ENCODE peak calls at places on chromosomes 13 and 19, in eight cellular contexts. One of them, this sample, is unnamed.

GRCh38 chr13:85241045-85241444 is 558.2 kb downstream of the SLITRK6 start:
- DNase-seq in fibroblast of pulmonary artery: peak
- DNase-seq in AG10803: no peak
- DNase-seq in H1: no peak
- DNase-seq in MM.1S: no peak
- DNase-seq in mucosa of descending colon: no peak
- DNase-seq in dorsolateral prefrontal cortex: no peak
- DNase-seq in lower leg skin: no peak
- DNase-seq in this sample: no peak

GRCh38 chr19:30999726-31000125 is 349.5 kb downstream of the TSHZ3 start:
- DNase-seq in fibroblast of pulmonary artery: no peak
- DNase-seq in AG10803: peak
- DNase-seq in H1: no peak
- DNase-seq in MM.1S: no peak
- DNase-seq in mucosa of descending colon: no peak
- DNase-seq in dorsolateral prefrontal cortex: no peak
- DNase-seq in lower leg skin: no peak
- DNase-seq in this sample: peak

GRCh38 chr19:21483589-21484170 is 21.7 kb upstream of the ZNF429 start:
- DNase-seq in fibroblast of pulmonary artery: peak
- DNase-seq in AG10803: peak
- DNase-seq in H1: peak
- DNase-seq in MM.1S: no peak
- DNase-seq in mucosa of descending colon: peak
- DNase-seq in dorsolateral prefrontal cortex: no peak
- DNase-seq in lower leg skin: no peak
- DNase-seq in this sample: no peak

GRCh38 chr13:30805603-30806011 is 70.3 kb downstream of the ALOX5AP start:
- DNase-seq in fibroblast of pulmonary artery: peak
- DNase-seq in AG10803: no peak
- DNase-seq in H1: no peak
- DNase-seq in MM.1S: no peak
- DNase-seq in mucosa of descending colon: no peak
- DNase-seq in dorsolateral prefrontal cortex: no peak
- DNase-seq in lower leg skin: no peak
- DNase-seq in this sample: no peak

GRCh38 chr19:13051581-13052165 is 51.0 kb downstream of the LYL1 start:
- DNase-seq in fibroblast of pulmonary artery: peak
- DNase-seq in AG10803: no peak
- DNase-seq in H1: peak
- DNase-seq in MM.1S: peak
- DNase-seq in mucosa of descending colon: peak
- DNase-seq in dorsolateral prefrontal cortex: no peak
- DNase-seq in lower leg skin: no peak
- DNase-seq in this sample: no peak

GRCh38 chr19:1923319-1923718 is 17.7 kb upstream of the CSNK1G2 start:
- DNase-seq in fibroblast of pulmonary artery: no peak
- DNase-seq in AG10803: no peak
- DNase-seq in H1: no peak
- DNase-seq in MM.1S: peak
- DNase-seq in mucosa of descending colon: no peak
- DNase-seq in dorsolateral prefrontal cortex: no peak
- DNase-seq in lower leg skin: no peak
- DNase-seq in this sample: no peak

GRCh38 chr19:49331616-49332055 is 3.6 kb upstream of the CD37 start:
- DNase-seq in fibroblast of pulmonary artery: peak
- DNase-seq in AG10803: peak
- DNase-seq in H1: no peak
- DNase-seq in MM.1S: peak
- DNase-seq in mucosa of descending colon: no peak
- DNase-seq in dorsolateral prefrontal cortex: peak
- DNase-seq in lower leg skin: no peak
- DNase-seq in this sample: no peak

GRCh38 chr13:96020155-96020575 is 33.0 kb downstream of the UGGT2 start:
- DNase-seq in fibroblast of pulmonary artery: peak
- DNase-seq in AG10803: peak
- DNase-seq in H1: no peak
- DNase-seq in MM.1S: peak
- DNase-seq in mucosa of descending colon: no peak
- DNase-seq in dorsolateral prefrontal cortex: no peak
- DNase-seq in lower leg skin: peak
- DNase-seq in this sample: peak

GRCh38 chr19:18204394-18205179 is 745 bp upstream of the RAB3A start:
- DNase-seq in fibroblast of pulmonary artery: no peak
- DNase-seq in AG10803: no peak
- DNase-seq in H1: peak
- DNase-seq in MM.1S: no peak
- DNase-seq in mucosa of descending colon: no peak
- DNase-seq in dorsolateral prefrontal cortex: no peak
- DNase-seq in lower leg skin: peak
- DNase-seq in this sample: no peak

GRCh38 chr19:9808855-9809646 is 9.8 kb downstream of the FBXL12 start:
- DNase-seq in fibroblast of pulmonary artery: no peak
- DNase-seq in AG10803: no peak
- DNase-seq in H1: no peak
- DNase-seq in MM.1S: peak
- DNase-seq in mucosa of descending colon: no peak
- DNase-seq in dorsolateral prefrontal cortex: no peak
- DNase-seq in lower leg skin: no peak
- DNase-seq in this sample: no peak

GRCh38 chr13:26061947-26062346 is 10.1 kb upstream of the SHISA2 start:
- DNase-seq in fibroblast of pulmonary artery: peak
- DNase-seq in AG10803: peak
- DNase-seq in H1: no peak
- DNase-seq in MM.1S: no peak
- DNase-seq in mucosa of descending colon: no peak
- DNase-seq in dorsolateral prefrontal cortex: no peak
- DNase-seq in lower leg skin: no peak
- DNase-seq in this sample: peak

GRCh38 chr19:13585512-13585911 is 79.2 kb upstream of the CACNA1A start:
- DNase-seq in fibroblast of pulmonary artery: no peak
- DNase-seq in AG10803: no peak
- DNase-seq in H1: no peak
- DNase-seq in MM.1S: no peak
- DNase-seq in mucosa of descending colon: no peak
- DNase-seq in dorsolateral prefrontal cortex: no peak
- DNase-seq in lower leg skin: no peak
- DNase-seq in this sample: no peak

GRCh38 chr19:11286312-11286974 is 9.5 kb upstream of the TSPAN16 start:
- DNase-seq in fibroblast of pulmonary artery: peak
- DNase-seq in AG10803: peak
- DNase-seq in H1: no peak
- DNase-seq in MM.1S: no peak
- DNase-seq in mucosa of descending colon: no peak
- DNase-seq in dorsolateral prefrontal cortex: no peak
- DNase-seq in lower leg skin: no peak
- DNase-seq in this sample: no peak

GRCh38 chr13:40777166-40777956 is 6.4 kb upstream of the MRPS31 start:
- DNase-seq in fibroblast of pulmonary artery: peak
- DNase-seq in AG10803: peak
- DNase-seq in H1: no peak
- DNase-seq in MM.1S: peak
- DNase-seq in mucosa of descending colon: no peak
- DNase-seq in dorsolateral prefrontal cortex: no peak
- DNase-seq in lower leg skin: no peak
- DNase-seq in this sample: no peak

GRCh38 chr13:97588993-97589392 is 155.0 kb downstream of the RAP2A start:
- DNase-seq in fibroblast of pulmonary artery: no peak
- DNase-seq in AG10803: no peak
- DNase-seq in H1: no peak
- DNase-seq in MM.1S: no peak
- DNase-seq in mucosa of descending colon: no peak
- DNase-seq in dorsolateral prefrontal cortex: no peak
- DNase-seq in lower leg skin: no peak
- DNase-seq in this sample: no peak

GRCh38 chr19:7982103-7982502 is 23.3 kb downstream of the ELAVL1 start:
- DNase-seq in fibroblast of pulmonary artery: no peak
- DNase-seq in AG10803: no peak
- DNase-seq in H1: no peak
- DNase-seq in MM.1S: no peak
- DNase-seq in mucosa of descending colon: no peak
- DNase-seq in dorsolateral prefrontal cortex: no peak
- DNase-seq in lower leg skin: no peak
- DNase-seq in this sample: no peak

GRCh38 chr19:40539070-40539469 is 37.6 kb upstream of the SHKBP1 start:
- DNase-seq in fibroblast of pulmonary artery: no peak
- DNase-seq in AG10803: no peak
- DNase-seq in H1: no peak
- DNase-seq in MM.1S: no peak
- DNase-seq in mucosa of descending colon: no peak
- DNase-seq in dorsolateral prefrontal cortex: no peak
- DNase-seq in lower leg skin: no peak
- DNase-seq in this sample: no peak

GRCh38 chr19:9342610-9343304 is 18.8 kb downstream of the ZNF559 start:
- DNase-seq in fibroblast of pulmonary artery: peak
- DNase-seq in AG10803: no peak
- DNase-seq in H1: no peak
- DNase-seq in MM.1S: no peak
- DNase-seq in mucosa of descending colon: no peak
- DNase-seq in dorsolateral prefrontal cortex: no peak
- DNase-seq in lower leg skin: no peak
- DNase-seq in this sample: no peak

GRCh38 chr13:59261928-59262488 is 901.7 kb downstream of the DIAPH3 start:
- DNase-seq in fibroblast of pulmonary artery: peak
- DNase-seq in AG10803: no peak
- DNase-seq in H1: peak
- DNase-seq in MM.1S: no peak
- DNase-seq in mucosa of descending colon: no peak
- DNase-seq in dorsolateral prefrontal cortex: no peak
- DNase-seq in lower leg skin: no peak
- DNase-seq in this sample: no peak

GRCh38 chr13:21800847-21801616 is 130.2 kb downstream of the FGF9 start:
- DNase-seq in fibroblast of pulmonary artery: no peak
- DNase-seq in AG10803: no peak
- DNase-seq in H1: no peak
- DNase-seq in MM.1S: no peak
- DNase-seq in mucosa of descending colon: no peak
- DNase-seq in dorsolateral prefrontal cortex: no peak
- DNase-seq in lower leg skin: no peak
- DNase-seq in this sample: no peak

GRCh38 chr19:11373166-11373884 is 1.1 kb upstream of the SWSAP1 start:
- DNase-seq in fibroblast of pulmonary artery: peak
- DNase-seq in AG10803: peak
- DNase-seq in H1: no peak
- DNase-seq in MM.1S: no peak
- DNase-seq in mucosa of descending colon: no peak
- DNase-seq in dorsolateral prefrontal cortex: peak
- DNase-seq in lower leg skin: no peak
- DNase-seq in this sample: no peak

GRCh38 chr19:45096700-45097099 is 3.7 kb downstream of the PPP1R37 start:
- DNase-seq in fibroblast of pulmonary artery: no peak
- DNase-seq in AG10803: no peak
- DNase-seq in H1: no peak
- DNase-seq in MM.1S: no peak
- DNase-seq in mucosa of descending colon: no peak
- DNase-seq in dorsolateral prefrontal cortex: no peak
- DNase-seq in lower leg skin: no peak
- DNase-seq in this sample: no peak

GRCh38 chr19:45095496-45096413 is 2.8 kb downstream of the PPP1R37 start:
- DNase-seq in fibroblast of pulmonary artery: no peak
- DNase-seq in AG10803: no peak
- DNase-seq in H1: no peak
- DNase-seq in MM.1S: no peak
- DNase-seq in mucosa of descending colon: no peak
- DNase-seq in dorsolateral prefrontal cortex: no peak
- DNase-seq in lower leg skin: no peak
- DNase-seq in this sample: no peak

GRCh38 chr19:45092747-45093678 is at the start of gene PPP1R37:
- DNase-seq in fibroblast of pulmonary artery: peak
- DNase-seq in AG10803: peak
- DNase-seq in H1: peak
- DNase-seq in MM.1S: peak
- DNase-seq in mucosa of descending colon: peak
- DNase-seq in dorsolateral prefrontal cortex: peak
- DNase-seq in lower leg skin: peak
- DNase-seq in this sample: peak

GRCh38 chr19:45094158-45094557 is 1.2 kb downstream of the PPP1R37 start:
- DNase-seq in fibroblast of pulmonary artery: no peak
- DNase-seq in AG10803: no peak
- DNase-seq in H1: no peak
- DNase-seq in MM.1S: no peak
- DNase-seq in mucosa of descending colon: no peak
- DNase-seq in dorsolateral prefrontal cortex: no peak
- DNase-seq in lower leg skin: no peak
- DNase-seq in this sample: no peak

DNA sequence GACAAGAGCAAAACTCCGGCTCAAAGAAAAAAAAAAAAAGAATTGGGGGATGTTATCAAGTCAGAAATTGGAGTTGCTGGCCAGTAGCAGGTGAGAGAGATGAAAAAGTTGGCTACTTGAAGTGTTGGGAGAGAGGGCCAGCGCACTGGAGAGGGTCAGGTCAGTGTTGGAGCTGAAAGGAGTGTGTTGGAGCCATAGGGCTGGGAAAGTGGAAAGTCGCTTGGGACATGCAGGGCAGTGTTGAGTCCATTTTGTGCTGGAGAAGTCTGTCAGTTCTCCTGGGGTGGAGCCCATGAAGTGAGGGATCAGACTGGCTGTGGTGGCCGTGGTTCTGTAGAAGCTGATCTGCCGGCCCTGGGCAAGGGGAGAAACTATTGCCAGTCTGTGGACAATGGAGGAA is 1.7 kb downstream of the PPP1R37 start:
- DNase-seq in fibroblast of pulmonary artery: no peak
- DNase-seq in AG10803: no peak
- DNase-seq in H1: no peak
- DNase-seq in MM.1S: no peak
- DNase-seq in mucosa of descending colon: no peak
- DNase-seq in dorsolateral prefrontal cortex: no peak
- DNase-seq in lower leg skin: no peak
- DNase-seq in this sample: no peak
- H3K4me3 ChIP-seq in fibroblast of pulmonary artery: peak
- H3K4me3 ChIP-seq in AG10803: peak
- H3K4me3 ChIP-seq in H1: no peak
- H3K4me3 ChIP-seq in MM.1S: peak
- H3K4me3 ChIP-seq in mucosa of descending colon: no peak
- H3K4me3 ChIP-seq in dorsolateral prefrontal cortex: peak
- H3K4me3 ChIP-seq in lower leg skin: no peak
- H3K4me3 ChIP-seq in this sample: no peak

GRCh38 chr19:58380736-58381459 is at the start of gene ZNF837:
- DNase-seq in fibroblast of pulmonary artery: peak
- DNase-seq in AG10803: peak
- DNase-seq in H1: peak
- DNase-seq in MM.1S: peak
- DNase-seq in mucosa of descending colon: peak
- DNase-seq in dorsolateral prefrontal cortex: peak
- DNase-seq in lower leg skin: peak
- DNase-seq in this sample: peak
- TF ChIP-seq CTCF in fibroblast of pulmonary artery: no peak
- TF ChIP-seq CTCF in AG10803: no peak
- TF ChIP-seq CTCF in H1: no peak
- TF ChIP-seq CTCF in MM.1S: no peak
- TF ChIP-seq CTCF in mucosa of descending colon: no peak
- TF ChIP-seq CTCF in dorsolateral prefrontal cortex: no peak
- TF ChIP-seq CTCF in lower leg skin: no peak
- TF ChIP-seq CTCF in this sample: no peak

GRCh38 chr13:71290963-71291937 is 575.8 kb downstream of the DACH1 start:
- DNase-seq in fibroblast of pulmonary artery: peak
- DNase-seq in AG10803: peak
- DNase-seq in H1: no peak
- DNase-seq in MM.1S: peak
- DNase-seq in mucosa of descending colon: no peak
- DNase-seq in dorsolateral prefrontal cortex: no peak
- DNase-seq in lower leg skin: peak
- DNase-seq in this sample: no peak
- H3K4me3 ChIP-seq in fibroblast of pulmonary artery: no peak
- H3K4me3 ChIP-seq in AG10803: peak
- H3K4me3 ChIP-seq in H1: no peak
- H3K4me3 ChIP-seq in MM.1S: peak
- H3K4me3 ChIP-seq in mucosa of descending colon: no peak
- H3K4me3 ChIP-seq in dorsolateral prefrontal cortex: peak
- H3K4me3 ChIP-seq in lower leg skin: no peak
- H3K4me3 ChIP-seq in this sample: peak

GRCh38 chr13:43786766-43787517 is at the start of gene ENOX1:
- DNase-seq in fibroblast of pulmonary artery: peak
- DNase-seq in AG10803: peak
- DNase-seq in H1: peak
- DNase-seq in MM.1S: peak
- DNase-seq in mucosa of descending colon: peak
- DNase-seq in dorsolateral prefrontal cortex: peak
- DNase-seq in lower leg skin: no peak
- DNase-seq in this sample: no peak
- TF ChIP-seq CTCF in fibroblast of pulmonary artery: no peak
- TF ChIP-seq CTCF in AG10803: no peak
- TF ChIP-seq CTCF in H1: no peak
- TF ChIP-seq CTCF in MM.1S: no peak
- TF ChIP-seq CTCF in mucosa of descending colon: no peak
- TF ChIP-seq CTCF in dorsolateral prefrontal cortex: peak
- TF ChIP-seq CTCF in lower leg skin: no peak
- TF ChIP-seq CTCF in this sample: peak